ENCODE peak calls at places on chromosomes 2 and 18, in six cellular contexts. One of them, this sample, is unnamed.

GRCh38 chr18:51537487-51537886 is 340.0 kb upstream of the MEX3C start:
- DNase-seq in K562: no peak
- DNase-seq in GM12878: peak; percentile 2
- DNase-seq in HepG2: no peak
- DNase-seq in H1: peak; percentile 27
- DNase-seq in GM12891: no peak
- DNase-seq in this sample: no peak

GRCh38 chr2:21710496-21710895 is 586.7 kb downstream of the TDRD15 start:
- DNase-seq in HepG2: no peak
- DNase-seq in H1: no peak
- DNase-seq in GM12878: no peak
- DNase-seq in GM12891: no peak
- DNase-seq in K562: no peak
- DNase-seq in this sample: no peak

GRCh38 chr18:25234740-25235345 is 117.1 kb downstream of the ZNF521 start:
- DNase-seq in HepG2: peak; percentile 10
- DNase-seq in K562: no peak
- DNase-seq in GM12878: no peak
- DNase-seq in H1: no peak
- DNase-seq in GM12891: no peak
- DNase-seq in this sample: no peak

GRCh38 chr2:164609790-164610189 is 11.5 kb downstream of the GRB14 start:
- DNase-seq in GM12878: no peak
- DNase-seq in K562: no peak
- DNase-seq in H1: no peak
- DNase-seq in HepG2: no peak
- DNase-seq in GM12891: no peak
- DNase-seq in this sample: no peak

GRCh38 chr2:9768388-9768787 is 74.9 kb upstream of the TAF1B start:
- DNase-seq in GM12891: no peak
- DNase-seq in H1: peak; percentile 43
- DNase-seq in HepG2: peak; percentile 47
- DNase-seq in GM12878: no peak
- DNase-seq in K562: peak; percentile 57
- DNase-seq in this sample: no peak

GRCh38 chr18:39655341-39655740 is 2089.7 kb upstream of the CELF4 start:
- DNase-seq in GM12891: no peak
- DNase-seq in GM12878: no peak
- DNase-seq in HepG2: no peak
- DNase-seq in K562: no peak
- DNase-seq in H1: no peak
- DNase-seq in this sample: no peak

GRCh38 chr18:413263-413662 is 87.2 kb downstream of the COLEC12 start:
- DNase-seq in GM12878: no peak
- DNase-seq in K562: no peak
- DNase-seq in GM12891: no peak
- DNase-seq in HepG2: no peak
- DNase-seq in H1: no peak
- DNase-seq in this sample: no peak

GRCh38 chr18:73594749-73595148 is 552.9 kb downstream of the FBXO15 start:
- DNase-seq in K562: no peak
- DNase-seq in HepG2: no peak
- DNase-seq in GM12891: no peak
- DNase-seq in H1: no peak
- DNase-seq in GM12878: no peak
- DNase-seq in this sample: no peak

GRCh38 chr2:41498791-41499190 is 549.0 kb upstream of the PKDCC start:
- DNase-seq in H1: no peak
- DNase-seq in GM12878: no peak
- DNase-seq in K562: no peak
- DNase-seq in HepG2: no peak
- DNase-seq in GM12891: no peak
- DNase-seq in this sample: no peak

GRCh38 chr18:27863780-27864430 is 313.0 kb downstream of the CDH2 start:
- DNase-seq in GM12878: no peak
- DNase-seq in HepG2: no peak
- DNase-seq in K562: no peak
- DNase-seq in H1: no peak
- DNase-seq in GM12891: no peak
- DNase-seq in this sample: no peak

GRCh38 chr18:55779711-55780590 is 192.0 kb upstream of the TCF4 start:
- DNase-seq in HepG2: no peak
- DNase-seq in GM12891: peak; percentile 30
- DNase-seq in H1: no peak
- DNase-seq in GM12878: no peak
- DNase-seq in K562: peak; percentile 14
- DNase-seq in this sample: peak; percentile 11

GRCh38 chr2:203361922-203362321 is 33.7 kb downstream of the ABI2 start:
- DNase-seq in GM12891: no peak
- DNase-seq in K562: no peak
- DNase-seq in HepG2: no peak
- DNase-seq in GM12878: no peak
- DNase-seq in H1: no peak
- DNase-seq in this sample: no peak

GRCh38 chr2:30663806-30664205 is 143.4 kb downstream of the CAPN13 start:
- DNase-seq in K562: no peak
- DNase-seq in GM12891: no peak
- DNase-seq in H1: no peak
- DNase-seq in HepG2: no peak
- DNase-seq in GM12878: no peak
- DNase-seq in this sample: no peak

GRCh38 chr2:241763551-241764271 is 12.9 kb upstream of the GAL3ST2 start:
- DNase-seq in GM12878: no peak
- DNase-seq in GM12891: no peak
- DNase-seq in K562: no peak
- DNase-seq in H1: no peak
- DNase-seq in HepG2: no peak
- DNase-seq in this sample: peak; percentile 6

GRCh38 chr2:102432386-102432785 is 9.4 kb downstream of the IL18RAP start:
- DNase-seq in GM12891: no peak
- DNase-seq in K562: no peak
- DNase-seq in H1: no peak
- DNase-seq in GM12878: no peak
- DNase-seq in HepG2: no peak
- DNase-seq in this sample: no peak

GRCh38 chr2:71850306-71850801 is 297.3 kb downstream of the CYP26B1 start:
- DNase-seq in GM12878: no peak
- DNase-seq in K562: no peak
- DNase-seq in HepG2: no peak
- DNase-seq in GM12891: no peak
- DNase-seq in H1: no peak
- DNase-seq in this sample: no peak

GRCh38 chr2:180191352-180192124 is 184.4 kb upstream of the CWC22 start:
- DNase-seq in GM12891: no peak
- DNase-seq in K562: no peak
- DNase-seq in HepG2: no peak
- DNase-seq in GM12878: no peak
- DNase-seq in H1: no peak
- DNase-seq in this sample: no peak

GRCh38 chr18:65988371-65988770 is 237.6 kb downstream of the CDH7 start:
- DNase-seq in K562: no peak
- DNase-seq in GM12878: no peak
- DNase-seq in HepG2: no peak
- DNase-seq in H1: no peak
- DNase-seq in GM12891: no peak
- DNase-seq in this sample: no peak

GRCh38 chr2:96699621-96700020 is 40.2 kb downstream of the LMAN2L start:
- DNase-seq in K562: no peak
- DNase-seq in HepG2: no peak
- DNase-seq in H1: no peak
- DNase-seq in GM12878: no peak
- DNase-seq in GM12891: no peak
- DNase-seq in this sample: no peak

GRCh38 chr18:9094307-9095226 is 7.9 kb upstream of the NDUFV2 start:
- DNase-seq in HepG2: peak; percentile 92
- DNase-seq in GM12891: no peak
- DNase-seq in K562: no peak
- DNase-seq in H1: no peak
- DNase-seq in GM12878: no peak
- DNase-seq in this sample: no peak

GRCh38 chr2:80288576-80288975 is 16.0 kb downstream of the LRRTM1 start:
- DNase-seq in GM12878: no peak
- DNase-seq in K562: no peak
- DNase-seq in HepG2: no peak
- DNase-seq in GM12891: no peak
- DNase-seq in H1: no peak
- DNase-seq in this sample: no peak

DNA sequence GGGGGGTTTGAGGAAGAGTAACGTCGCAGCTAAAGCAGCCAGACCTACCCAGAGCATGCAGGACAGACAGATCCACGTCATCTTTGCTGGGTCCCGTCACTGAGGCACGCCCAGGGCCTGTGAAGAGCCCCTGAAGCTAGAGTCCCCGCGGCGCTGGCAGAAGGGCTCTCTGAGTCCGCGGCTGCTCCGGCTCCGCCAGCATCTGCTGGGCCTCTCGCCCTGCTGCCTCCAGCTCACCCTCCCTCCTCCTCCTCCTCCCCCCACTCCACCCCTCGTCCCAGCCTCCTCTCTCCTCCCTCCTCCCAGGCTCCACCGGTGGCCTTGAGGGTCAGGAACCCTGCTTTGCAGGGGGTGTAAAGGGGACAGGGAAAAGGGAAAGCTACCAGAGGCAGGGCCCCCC is at the start of gene TNS1:
- DNase-seq in GM12878: no peak
- DNase-seq in H1: no peak
- DNase-seq in K562: no peak
- DNase-seq in HepG2: no peak
- DNase-seq in GM12891: no peak
- DNase-seq in this sample: no peak
- TF ChIP-seq TAF1 in GM12878: no peak
- TF ChIP-seq TAF1 in H1: no peak
- TF ChIP-seq TAF1 in K562: no peak
- TF ChIP-seq TAF1 in HepG2: no peak
- TF ChIP-seq TAF1 in GM12891: no peak
- TF ChIP-seq TAF1 in this sample: no peak

GRCh38 chr2:15640291-15640711 is 48.6 kb downstream of the DDX1 start:
- DNase-seq in K562: peak; percentile 35
- DNase-seq in H1: no peak
- DNase-seq in HepG2: peak; percentile 43
- DNase-seq in GM12891: no peak
- DNase-seq in GM12878: no peak
- DNase-seq in this sample: no peak

GRCh38 chr2:15639323-15640251 is 47.9 kb downstream of the DDX1 start:
- DNase-seq in GM12878: no peak
- DNase-seq in K562: no peak
- DNase-seq in HepG2: no peak
- DNase-seq in GM12891: no peak
- DNase-seq in H1: no peak
- DNase-seq in this sample: no peak

GRCh38 chr2:15638720-15639119 is 47.1 kb downstream of the DDX1 start:
- DNase-seq in HepG2: no peak
- DNase-seq in GM12878: no peak
- DNase-seq in GM12891: no peak
- DNase-seq in H1: no peak
- DNase-seq in K562: no peak
- DNase-seq in this sample: no peak

GRCh38 chr2:15634846-15635490 is 43.3 kb downstream of the DDX1 start:
- DNase-seq in H1: no peak
- DNase-seq in GM12878: no peak
- DNase-seq in HepG2: no peak
- DNase-seq in K562: no peak
- DNase-seq in GM12891: no peak
- DNase-seq in this sample: no peak

DNA sequence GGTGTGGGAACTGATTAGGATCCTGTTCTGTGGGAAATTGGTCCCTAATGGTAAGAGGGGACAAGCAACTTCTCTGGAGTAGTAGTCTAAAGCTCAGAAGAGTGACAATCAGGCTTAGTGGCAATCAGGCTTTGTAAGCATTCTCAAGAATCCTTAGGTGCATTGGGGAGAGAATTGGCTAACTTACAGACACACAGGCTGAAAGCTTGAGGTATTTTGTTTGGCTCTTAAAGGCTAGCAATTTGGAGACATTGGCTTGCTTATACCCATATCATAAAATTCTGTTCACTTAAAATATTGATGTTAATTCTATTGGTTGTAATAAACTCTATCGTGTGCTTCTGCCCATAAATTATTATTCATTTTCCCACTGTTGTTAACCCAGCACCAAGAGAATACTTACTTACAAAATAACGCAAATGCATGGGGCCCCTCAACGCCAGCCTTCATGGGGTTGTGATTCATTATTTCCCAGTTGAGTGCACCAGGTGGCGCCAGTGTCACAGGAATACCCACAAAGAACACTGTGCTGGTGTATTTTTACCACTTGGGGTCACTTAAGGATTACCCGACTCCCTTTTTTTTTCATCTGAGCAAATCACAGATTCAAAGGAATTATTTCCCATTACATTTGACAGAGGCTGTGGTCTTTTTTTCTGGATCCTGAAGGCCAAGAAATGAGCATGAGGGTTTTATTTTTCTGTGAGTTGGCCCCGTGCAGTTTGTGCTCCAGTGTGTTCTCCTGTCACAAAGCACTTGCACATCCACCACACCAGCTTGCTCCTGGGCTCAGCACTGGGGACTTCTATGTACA is 45.5 kb downstream of the DDX1 start:
- DNase-seq in H1: peak; percentile 31
- DNase-seq in GM12878: no peak
- DNase-seq in K562: peak; percentile 83
- DNase-seq in GM12891: peak; percentile 30
- DNase-seq in HepG2: peak; percentile 71
- DNase-seq in this sample: no peak
- TF ChIP-seq POLR2A in H1: peak; percentile 26
- TF ChIP-seq POLR2A in GM12878: no peak
- TF ChIP-seq POLR2A in K562: no peak
- TF ChIP-seq POLR2A in GM12891: no peak
- TF ChIP-seq POLR2A in HepG2: no peak
- TF ChIP-seq POLR2A in this sample: no peak

DNA sequence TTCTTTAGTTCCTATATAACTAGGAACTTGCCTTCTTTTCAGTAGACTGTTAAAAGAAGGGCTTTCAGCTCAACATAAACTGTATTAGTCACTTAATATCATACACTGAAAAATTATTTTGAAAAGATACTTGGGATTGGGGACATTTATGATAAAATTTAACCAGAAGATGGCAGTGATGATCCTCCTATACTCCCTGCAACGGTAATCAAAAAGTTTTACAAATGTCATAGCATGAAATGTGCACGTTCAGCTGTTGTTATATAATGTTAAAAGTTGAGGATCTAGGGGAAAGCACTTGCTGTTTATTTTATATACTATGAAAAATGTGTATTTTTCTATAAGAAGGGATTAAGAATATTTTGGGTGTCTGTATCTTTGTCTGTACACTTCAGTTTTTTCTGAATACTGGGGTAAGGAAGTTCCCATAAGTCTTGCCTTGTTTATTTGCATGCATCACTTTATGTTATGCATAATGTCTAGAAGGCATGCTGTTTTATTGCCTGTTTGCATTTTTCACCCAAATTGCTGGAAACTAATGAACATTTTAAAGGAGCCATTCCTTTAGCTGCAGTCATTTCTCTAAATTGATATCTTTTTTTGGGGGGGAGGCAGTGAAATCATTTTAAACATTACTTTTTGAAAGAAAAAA is 19.0 kb downstream of the DYNC1I2 start:
- DNase-seq in K562: peak; percentile 15
- DNase-seq in H1: no peak
- DNase-seq in GM12878: no peak
- DNase-seq in HepG2: peak; percentile 34
- DNase-seq in GM12891: no peak
- DNase-seq in this sample: no peak
- TF ChIP-seq POLR2AphosphoS5 in K562: no peak
- TF ChIP-seq POLR2AphosphoS5 in H1: no peak
- TF ChIP-seq POLR2AphosphoS5 in GM12878: no peak
- TF ChIP-seq POLR2AphosphoS5 in HepG2: no peak
- TF ChIP-seq POLR2AphosphoS5 in GM12891: no peak
- TF ChIP-seq POLR2AphosphoS5 in this sample: no peak

GRCh38 chr2:85179541-85179940 is 46.3 kb downstream of the TCF7L1 start:
- DNase-seq in GM12891: no peak
- DNase-seq in HepG2: no peak
- DNase-seq in H1: no peak
- DNase-seq in GM12878: no peak
- DNase-seq in K562: no peak
- DNase-seq in this sample: no peak
- TF ChIP-seq TAF1 in GM12891: no peak
- TF ChIP-seq TAF1 in HepG2: no peak
- TF ChIP-seq TAF1 in H1: no peak
- TF ChIP-seq TAF1 in GM12878: no peak
- TF ChIP-seq TAF1 in K562: no peak
- TF ChIP-seq TAF1 in this sample: no peak

This sample was measured in GM12892.